ENCODE peak calls at places on chromosomes 16 and 17, in six cellular contexts. Z, L, H, D, M and Q are unnamed samples.

GRCh38 chr16:54173489-54173888 is 113.1 kb downstream of the IRX3 start:
- DNase-seq in Z (no peak), L (no peak), H (no peak), D (no peak), M (no peak), Q (no peak)

GRCh38 chr17:18117974-18118632 is 9.5 kb downstream of the MYO15A start:
- DNase-seq in Z (no peak), L (no peak), H (no peak), D (no peak), M (no peak), Q (no peak)

GRCh38 chr16:57049678-57050077 is 42.7 kb upstream of the CPNE2 start:
- DNase-seq in Z (no peak), L (no peak), H (no peak), D (no peak), M (no peak), Q (no peak)

GRCh38 chr16:12096162-12096781 is 119.7 kb downstream of the SNX29 start:
- DNase-seq in Z (no peak), L (no peak), H (peak), D (peak), M (no peak), Q (no peak)

GRCh38 chr16:57092786-57093301 is 461 bp downstream of the CPNE2 start:
- DNase-seq in Z (no peak), L (peak), H (no peak), D (peak), M (no peak), Q (peak)

GRCh38 chr16:69410285-69410990 is 14.0 kb upstream of the CYB5B start:
- DNase-seq in Z (no peak), L (peak), H (peak), D (peak), M (no peak), Q (no peak)

GRCh38 chr17:1796800-1797199 is 32.9 kb downstream of the SMYD4 start:
- DNase-seq in Z (peak), L (no peak), H (no peak), D (no peak), M (peak), Q (no peak)

GRCh38 chr17:29133146-29133713 is 47.0 kb downstream of the MYO18A start:
- DNase-seq in Z (no peak), L (peak), H (no peak), D (peak), M (no peak), Q (no peak)

GRCh38 chr17:50372222-50372621 is 762 bp downstream of the MRPL27 start:
- DNase-seq in Z (no peak), L (no peak), H (no peak), D (no peak), M (no peak), Q (no peak)

GRCh38 chr17:61587807-61588660 is 3.0 kb downstream of the NACA2 start:
- DNase-seq in Z (no peak), L (no peak), H (no peak), D (no peak), M (no peak), Q (no peak)

GRCh38 chr16:73265124-73265838 is 217.4 kb upstream of the ZFHX3 start:
- DNase-seq in Z (no peak), L (no peak), H (no peak), D (no peak), M (no peak), Q (no peak)

GRCh38 chr17:80507965-80508364 is 31.6 kb upstream of the NPTX1 start:
- DNase-seq in Z (no peak), L (no peak), H (no peak), D (no peak), M (no peak), Q (no peak)

GRCh38 chr16:57637424-57637823 is 9.0 kb downstream of the ADGRG1 start:
- DNase-seq in Z (peak), L (peak), H (no peak), D (no peak), M (peak), Q (no peak)

GRCh38 chr17:9291912-9292562 is 270.7 kb downstream of the NTN1 start:
- DNase-seq in Z (peak), L (peak), H (peak), D (peak), M (peak), Q (no peak)

GRCh38 chr16:76071690-76072089 is 205.5 kb upstream of the CNTNAP4 start:
- DNase-seq in Z (no peak), L (no peak), H (no peak), D (no peak), M (no peak), Q (no peak)

GRCh38 chr17:50861334-50861676 is 4.8 kb downstream of the TOB1 start:
- DNase-seq in Z (no peak), L (no peak), H (no peak), D (no peak), M (no peak), Q (no peak)

GRCh38 chr16:70257391-70257790 is 5.7 kb upstream of the EXOSC6 start:
- DNase-seq in Z (no peak), L (peak), H (no peak), D (no peak), M (no peak), Q (no peak)

GRCh38 chr17:16977932-16978331 is 6.0 kb upstream of the TNFRSF13B start:
- DNase-seq in Z (no peak), L (peak), H (peak), D (peak), M (no peak), Q (no peak)

GRCh38 chr17:20200016-20200788 is 191.0 kb downstream of the SPECC1 start:
- DNase-seq in Z (no peak), L (no peak), H (no peak), D (no peak), M (no peak), Q (no peak)

GRCh38 chr17:17480593-17481148 is 3.9 kb downstream of the MED9 start:
- DNase-seq in Z (no peak), L (no peak), H (peak), D (no peak), M (no peak), Q (no peak)

GRCh38 chr16:55820615-55821014 is 12.3 kb downstream of the CES1 start:
- DNase-seq in Z (no peak), L (no peak), H (no peak), D (no peak), M (no peak), Q (no peak)

GRCh38 chr17:17300624-17301568 is 2.3 kb upstream of the NT5M start:
- DNase-seq in Z (peak), L (peak), H (peak), D (peak), M (no peak), Q (peak)

GRCh38 chr17:51165680-51166197 is 472 bp upstream of the NME2 start:
- DNase-seq in Z (peak), L (no peak), H (peak), D (peak), M (no peak), Q (no peak)